ENCODE peak calls at places on chromosomes 4 and X, in seven cellular contexts. D is caudate nucleus; N is activated naive CD4-positive, alpha-beta T cell treated with anti-CD3 and anti-CD28 coated beads for 36 hours; B is mesothelial cell of epicardium; T is NCI-H1105 treated with DMSO at 0.1 percent for 48 hours; C is glomerular endothelial cell; K is ecto neural progenitor cell. L is an unnamed sample.

GRCh38 chr4:171785392-171785791 is 27.8 kb upstream of the GALNTL6 start:
- DNase-seq in D (no peak), T (no peak), B (no peak), C (no peak), K (no peak), N (no peak), L (no peak)

GRCh38 chr4:109977854-109978501 is 65.3 kb downstream of the EGF start:
- DNase-seq in D (no peak), K (no peak), B (no peak), N (peak; percentile 13), C (peak; percentile 50), T (peak; percentile 40), L (no peak)

GRCh38 chr4:1506956-1507721 is 100.9 kb upstream of the NKX1-1 start:
- DNase-seq in C (no peak), D (no peak), T (no peak), K (peak; percentile 36), N (no peak), B (no peak), L (no peak)

GRCh38 chr4:132332932-132333722 is 816.0 kb upstream of the PCDH10 start:
- DNase-seq in C (no peak), B (no peak), K (no peak), N (no peak), T (no peak), D (no peak), L (no peak)

GRCh38 chr4:6257243-6258025 is 12.2 kb upstream of the WFS1 start:
- DNase-seq in B (no peak), T (no peak), C (no peak), N (no peak), D (no peak), K (no peak), L (no peak)

GRCh38 chr4:141002323-141002805 is 130.9 kb downstream of the RNF150 start:
- DNase-seq in N (no peak), D (no peak), B (no peak), C (no peak), T (no peak), K (no peak), L (peak; percentile 53)

GRCh38 chrX:13891367-13892146 is 74.7 kb upstream of the GPM6B start:
- DNase-seq in N (no peak), B (no peak), C (no peak), D (peak; percentile 56), T (no peak), K (no peak), L (peak; percentile 85)

GRCh38 chrX:1384738-1385250 is 7.1 kb downstream of the SLC25A6 start:
- DNase-seq in T (no peak), K (peak; percentile 38), B (no peak), N (no peak), D (no peak), C (no peak), L (no peak)

GRCh38 chr4:40241936-40242590 is 45.2 kb downstream of the RHOH start:
- DNase-seq in T (no peak), D (no peak), C (no peak), B (no peak), K (no peak), N (peak; percentile 61), L (no peak)

GRCh38 chr4:112916868-112917267 is 132.6 kb upstream of the ANK2 start:
- DNase-seq in T (no peak), D (no peak), C (no peak), K (no peak), B (no peak), N (no peak), L (no peak)

GRCh38 chrX:24298191-24298590 is 15.7 kb downstream of the SUPT20HL2 start:
- DNase-seq in D (no peak), T (no peak), N (no peak), B (no peak), K (peak; percentile 54), C (no peak), L (no peak)

GRCh38 chr4:78131403-78131802 is 74.3 kb downstream of the FRAS1 start:
- DNase-seq in N (no peak), B (no peak), T (no peak), K (no peak), C (no peak), D (no peak), L (peak; percentile 18)

GRCh38 chr4:121822796-121823504 is 733 bp downstream of the CCNA2 start:
- DNase-seq in T (peak; percentile 33), D (no peak), N (peak; percentile 61), K (peak; percentile 53), B (no peak), C (no peak), L (no peak)

GRCh38 chr4:78777556-78777900 is 1.4 kb downstream of the BMP2K start:
- DNase-seq in C (no peak), N (no peak), K (no peak), B (no peak), T (peak; percentile 0), D (no peak), L (no peak)

GRCh38 chrX:115367956-115368355 is 78.4 kb downstream of the LUZP4 start:
- DNase-seq in T (no peak), N (no peak), K (no peak), B (no peak), C (no peak), D (no peak), L (peak; percentile 63)

GRCh38 chrX:819684-820083 is 189.1 kb downstream of the SHOX start:
- DNase-seq in B (no peak), K (no peak), C (no peak), N (no peak), D (no peak), T (no peak), L (no peak)

GRCh38 chr4:146646601-146647000 is 7.9 kb downstream of the POU4F2 start:
- DNase-seq in B (no peak), N (no peak), T (peak; percentile 11), C (no peak), K (no peak), D (no peak), L (no peak)

GRCh38 chr4:71195932-71196331 is 142.9 kb upstream of the SLC4A4 start:
- DNase-seq in N (no peak), D (no peak), C (no peak), K (no peak), B (no peak), T (no peak), L (no peak)

GRCh38 chr4:40055379-40055872 is 1.2 kb upstream of the N4BP2 start:
- DNase-seq in K (no peak), B (no peak), T (peak; percentile 46), D (no peak), C (no peak), N (peak; percentile 63), L (no peak)

GRCh38 chr4:106746451-106746850 is 289.7 kb downstream of the DKK2 start:
- DNase-seq in D (no peak), T (no peak), K (no peak), C (no peak), N (no peak), B (no peak), L (no peak)

GRCh38 chr4:90328558-90328957 is 201.4 kb downstream of the CCSER1 start:
- DNase-seq in N (no peak), B (no peak), D (no peak), K (peak; percentile 58), T (peak; percentile 58), C (no peak), L (no peak)

GRCh38 chr4:38609614-38610013 is 54.4 kb upstream of the KLF3 start:
- DNase-seq in D (no peak), K (no peak), T (no peak), N (no peak), C (no peak), B (no peak), L (no peak)

GRCh38 chr4:141645611-141646340 is 9.4 kb downstream of the IL15 start:
- DNase-seq in D (no peak), B (no peak), K (no peak), C (no peak), N (no peak), T (no peak), L (no peak)

GRCh38 chr4:25925486-25926201 is 11.6 kb downstream of the SMIM20 start:
- DNase-seq in K (no peak), C (no peak), T (peak; percentile 11), B (no peak), D (no peak), N (peak; percentile 52), L (no peak)

GRCh38 chr4:113328514-113328913 is 279.1 kb downstream of the ANK2 start:
- DNase-seq in B (no peak), N (peak; percentile 13), T (no peak), D (no peak), K (no peak), C (no peak), L (no peak)

GRCh38 chrX:150984164-150984824 is 1.2 kb downstream of the HMGB3 start:
- DNase-seq in C (no peak), N (peak; percentile 5), T (no peak), B (no peak), D (no peak), K (no peak), L (no peak)

GRCh38 chrX:57595381-57595811 is 3.6 kb downstream of the ZXDB start:
- DNase-seq in T (no peak), K (no peak), B (no peak), C (no peak), D (no peak), N (no peak), L (no peak)

GRCh38 chrX:50691820-50692219 is 122.2 kb downstream of the SHROOM4 start:
- DNase-seq in K (no peak), B (no peak), T (peak; percentile 4), D (no peak), N (peak; percentile 4), C (no peak), L (peak; percentile 8)

GRCh38 chr4:95255396-95256107 is 293.2 kb downstream of the UNC5C start:
- DNase-seq in B (no peak), D (no peak), T (no peak), C (no peak), N (no peak), K (no peak), L (no peak)

GRCh38 chr4:189940178-189941004 is at the start of gene FRG1:
- DNase-seq in B (peak; percentile 92), T (no peak), K (peak; percentile 97), C (peak; percentile 62), D (no peak), N (peak; percentile 95), L (peak; percentile 89)

GRCh38 chrX:132714913-132715312 is 226.1 kb upstream of the MBNL3 start:
- DNase-seq in D (no peak), C (no peak), B (no peak), N (no peak), K (no peak), T (no peak), L (no peak)